ENCODE peak calls at places on chromosomes 7 and 10, in five cellular contexts. Z is OCI-LY7, V is SK-N-SH, F is PC-3, B is fibroblast of lung. S is an unnamed sample.

GRCh38 chr10:122044045-122044661 is 55.2 kb downstream of the TACC2 start:
- DNase-seq in V (no peak), B (peak; percentile 74), Z (no peak), F (peak; percentile 32), S (no peak)

GRCh38 chr10:64316833-64317232 is 795.6 kb downstream of the REEP3 start:
- DNase-seq in V (no peak), F (no peak), Z (no peak), B (no peak), S (no peak)

GRCh38 chr7:157774495-157774894 is 437.7 kb downstream of the DNAJB6 start:
- DNase-seq in B (no peak), Z (no peak), V (no peak), F (no peak), S (no peak)

GRCh38 chr7:136353287-136353686 is 376.1 kb upstream of the MTPN start:
- DNase-seq in B (no peak), F (no peak), V (no peak), Z (peak; percentile 78), S (no peak)

GRCh38 chr10:102003541-102003940 is 52.4 kb downstream of the ARMH3 start:
- DNase-seq in F (no peak), B (peak; percentile 96), Z (no peak), V (no peak), S (peak; percentile 81)

GRCh38 chr10:133440633-133441285 is 13.0 kb upstream of the SCART1 start:
- DNase-seq in B (no peak), Z (no peak), V (no peak), F (no peak), S (peak; percentile 47)

GRCh38 chr10:68301790-68302502 is 29.9 kb upstream of the HNRNPH3 start:
- DNase-seq in B (peak; percentile 76), V (peak; percentile 59), F (peak; percentile 94), Z (peak; percentile 87), S (peak; percentile 67)

GRCh38 chr10:88377510-88377909 is 205.6 kb downstream of the RNLS start:
- DNase-seq in B (no peak), V (no peak), Z (no peak), F (no peak), S (no peak)

DNA sequence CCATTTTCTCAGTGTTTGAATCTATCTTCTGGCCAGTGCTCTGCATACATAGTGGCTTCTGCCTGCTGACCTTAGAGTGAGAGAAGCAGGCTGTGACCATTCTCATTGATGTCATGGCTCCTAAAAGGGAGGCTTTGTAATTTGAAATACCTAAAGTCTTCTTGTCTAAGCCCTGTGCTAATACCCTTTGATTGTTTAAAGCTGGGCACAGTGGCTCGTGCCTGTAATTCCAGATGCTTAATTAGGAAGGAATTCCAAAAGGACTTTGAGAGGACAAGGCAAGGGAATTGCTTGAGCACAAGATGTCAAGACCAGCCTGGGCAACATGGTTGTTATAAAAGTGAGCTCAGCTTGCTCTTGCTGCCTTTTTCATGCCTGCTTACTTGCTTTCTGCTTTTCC is 81.7 kb downstream of the APBB1IP start:
- DNase-seq in V (no peak), Z (no peak), F (no peak), B (no peak), S (no peak)
- H4K20me1 ChIP-seq in V (no peaks in the 10 kb centered on the region), Z (no peaks in the 10 kb centered on the region), F (no peaks in the 10 kb centered on the region), B (no peaks in the 10 kb centered on the region), S (no peaks in the 10 kb centered on the region)

DNA sequence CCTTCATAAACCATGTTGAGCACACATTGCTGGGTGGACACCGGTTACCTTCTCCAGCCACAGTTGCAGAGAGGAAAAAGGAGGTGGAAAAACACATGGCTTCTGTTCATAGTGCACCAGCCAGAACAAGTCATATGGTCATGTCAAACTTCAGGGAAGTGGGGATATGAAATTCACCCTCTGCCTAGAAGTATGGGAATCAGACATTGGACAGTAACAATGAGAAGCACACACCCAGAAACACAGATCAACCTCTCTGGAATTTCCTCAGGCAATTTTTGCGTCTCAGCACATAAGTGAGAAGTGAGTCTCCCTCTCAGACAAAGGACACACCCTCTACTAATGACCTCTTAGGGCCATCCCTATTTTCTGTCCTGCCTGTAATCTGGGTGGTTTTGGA is 172.6 kb upstream of the SVIL start:
- DNase-seq in F (peak; percentile 65), B (peak; percentile 85), V (no peak), Z (no peak), S (peak; percentile 63)
- H3K4me1 ChIP-seq in F (peaks cover 67% of the 10 kb centered on the region), B (peaks cover 45% of the 10 kb centered on the region), V (peaks cover 52% of the 10 kb centered on the region), Z (no peaks in the 10 kb centered on the region), S (peaks cover 59% of the 10 kb centered on the region)

DNA sequence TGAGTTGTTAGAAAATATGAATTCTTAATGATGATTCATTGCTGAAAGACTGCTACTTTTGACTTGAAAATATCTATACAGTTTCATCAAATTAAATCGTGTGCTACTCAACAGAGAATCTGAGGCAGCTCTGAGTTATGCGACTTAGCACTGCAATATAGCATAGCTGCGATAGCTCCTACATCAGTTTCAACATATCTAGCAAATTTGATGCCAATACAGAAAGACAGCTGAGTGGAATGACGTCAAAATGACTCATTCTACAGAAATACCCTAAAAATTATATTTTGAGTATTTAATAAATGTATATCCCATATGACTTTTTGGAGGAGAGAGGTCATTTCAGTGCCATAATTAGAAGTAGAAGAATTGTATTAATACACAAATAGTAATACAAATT is 1.1 kb upstream of the TARP start:
- DNase-seq in Z (no peak), V (no peak), B (peak; percentile 15), F (no peak), S (no peak)
- H3K4me3 ChIP-seq in Z (no peak overlapping the region), V (no peak overlapping the region), B (no peak overlapping the region), F (no peak overlapping the region), S (no peak overlapping the region)

GRCh38 chr10:124961248-124961570 is 19.3 kb downstream of the ZRANB1 start:
- DNase-seq in V (no peak), F (no peak), B (no peak), Z (no peak), S (no peak)
- H4K20me1 ChIP-seq in V (peaks cover 90% of the 10 kb centered on the region), F (peaks cover 4% of the 10 kb centered on the region), B (no peaks in the 10 kb centered on the region), Z (peaks cover 23% of the 10 kb centered on the region), S (peaks cover 79% of the 10 kb centered on the region)

GRCh38 chr10:77867124-77867715 is 59.3 kb downstream of the DLG5 start:
- DNase-seq in F (no peak), V (no peak), B (no peak), Z (no peak), S (no peak)
- H3K4me1 ChIP-seq in F (no peaks in the 10 kb centered on the region), V (peaks cover 14% of the 10 kb centered on the region), B (peaks cover 3% of the 10 kb centered on the region), Z (no peaks in the 10 kb centered on the region), S (peaks cover 8% of the 10 kb centered on the region)

GRCh38 chr10:99539820-99540219 is 7.1 kb downstream of the NKX2-3 start:
- DNase-seq in V (no peak), Z (no peak), F (no peak), B (no peak), S (no peak)

GRCh38 chr10:99540339-99540672 is 7.6 kb downstream of the NKX2-3 start:
- DNase-seq in B (no peak), Z (no peak), F (no peak), V (peak; percentile 31), S (no peak)

GRCh38 chr10:99539120-99539519 is 6.4 kb downstream of the NKX2-3 start:
- DNase-seq in F (no peak), V (no peak), B (no peak), Z (no peak), S (no peak)

GRCh38 chr10:99538287-99538917 is 5.7 kb downstream of the NKX2-3 start:
- DNase-seq in V (peak; percentile 21), B (no peak), F (no peak), Z (no peak), S (no peak)

DNA sequence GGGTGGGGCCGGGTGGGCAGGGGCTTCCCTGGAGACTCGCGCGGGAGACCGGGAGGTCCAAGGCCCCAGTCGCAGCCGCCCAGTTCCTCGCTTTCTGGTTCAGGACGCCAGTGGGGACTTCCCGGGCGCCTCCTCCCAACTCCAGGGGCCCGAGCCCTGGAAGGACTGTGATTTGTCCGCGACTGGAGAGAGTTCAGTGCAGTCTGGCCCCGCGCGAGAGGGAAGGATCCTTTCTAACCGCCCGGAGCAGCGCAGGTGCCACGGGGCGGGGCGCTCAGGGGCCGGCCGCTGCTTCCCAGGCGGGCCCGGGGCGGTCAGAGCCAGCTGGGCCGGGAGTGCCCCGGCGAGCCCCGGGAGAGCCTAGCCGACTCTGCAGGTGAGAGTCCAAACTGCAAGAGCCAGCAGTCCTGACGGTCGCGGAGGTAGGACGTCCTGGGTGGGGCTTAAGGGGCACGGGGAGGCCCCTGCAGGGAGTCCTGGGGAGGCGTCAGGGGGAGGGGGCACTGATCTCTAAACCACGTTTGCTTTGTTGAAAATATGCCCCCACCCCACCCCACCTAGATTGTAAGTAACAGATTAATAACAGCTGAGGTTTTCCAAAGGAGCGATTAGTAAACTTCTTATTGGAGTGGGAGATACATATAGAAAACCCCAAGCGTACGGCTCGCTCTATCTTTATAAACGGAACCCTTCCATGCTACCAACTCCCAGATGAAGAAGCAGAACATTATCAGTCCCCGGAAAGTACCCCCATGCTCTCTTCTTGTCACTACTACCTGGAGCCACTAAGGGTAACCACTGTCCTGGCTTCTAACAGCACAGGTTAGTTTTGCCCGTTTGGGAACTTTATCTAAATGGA is 8.2 kb downstream of the NKX2-3 start:
- DNase-seq in B (no peak), F (peak; percentile 47), Z (no peak), V (peak; percentile 45), S (no peak)
- H3K4me3 ChIP-seq in B (no peak overlapping the region), F (peak overlapping the region; percentile 46), Z (no peak overlapping the region), V (no peak overlapping the region), S (no peak overlapping the region)

GRCh38 chr10:80186364-80187012 is 18.8 kb downstream of the ANXA11 start:
- DNase-seq in Z (peak; percentile 57), F (no peak), V (no peak), B (no peak), S (no peak)

GRCh38 chr10:80183436-80183835 is 21.9 kb downstream of the ANXA11 start:
- DNase-seq in F (no peak), V (no peak), B (no peak), Z (no peak), S (no peak)

GRCh38 chr10:80185522-80186299 is 19.6 kb downstream of the ANXA11 start:
- DNase-seq in V (no peak), B (no peak), Z (no peak), F (no peak), S (no peak)

GRCh38 chr10:80182986-80183385 is 22.4 kb downstream of the ANXA11 start:
- DNase-seq in B (no peak), V (no peak), F (no peak), Z (no peak), S (no peak)

GRCh38 chr10:80184291-80184690 is 21.0 kb downstream of the ANXA11 start:
- DNase-seq in F (no peak), B (no peak), Z (no peak), V (no peak), S (no peak)
- H4K20me1 ChIP-seq in F (peaks cover 94% of the 10 kb centered on the region), B (peaks cover 13% of the 10 kb centered on the region), Z (no peaks in the 10 kb centered on the region), V (peaks cover 64% of the 10 kb centered on the region), S (peaks cover 81% of the 10 kb centered on the region)

DNA sequence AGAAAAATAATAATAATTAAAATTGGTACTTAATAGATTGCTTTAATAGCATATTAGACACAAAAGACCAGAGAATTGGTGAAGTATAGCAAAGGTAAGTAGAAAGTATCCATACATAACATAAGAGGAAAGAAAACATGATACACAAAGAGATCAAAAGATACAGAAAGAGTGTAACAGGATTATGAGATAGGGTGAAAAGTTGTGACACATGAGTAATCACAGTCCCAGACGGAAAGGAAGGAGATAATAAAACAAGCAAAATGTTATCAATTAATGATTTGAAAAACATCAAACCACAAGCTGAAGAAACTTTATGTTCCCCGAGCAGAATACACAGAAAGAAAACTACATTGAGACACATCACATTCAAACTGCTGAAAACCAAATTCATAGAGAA is 10.5 kb downstream of the TCAF1 start:
- DNase-seq in F (no peak), V (no peak), B (no peak), Z (no peak), S (no peak)
- H3K4me1 ChIP-seq in F (no peaks in the 10 kb centered on the region), V (no peaks in the 10 kb centered on the region), B (no peaks in the 10 kb centered on the region), Z (peaks cover 1% of the 10 kb centered on the region), S (no peaks in the 10 kb centered on the region)

S was measured in osteoblast.